ENCODE peak calls at places on chromosomes 7 and 10, in seven cellular contexts. G is NCI-H2227 treated with DMSO at 0.1 percent for 48 hours, T is NCI-H748 treated with DMSO at 0.1 percent for 48 hours, Q is right cardiac atrium, S is cardiac septum, Z is DMS79 treated with DMSO at 0.1 percent for 48 hours, D is Caki2. W is an unnamed sample.

GRCh38 chr10:96448021-96448457 is 65.7 kb downstream of the TLL2 start:
- DNase-seq in D (no peak), S (no peak), G (no peak), Z (no peak), Q (peak; percentile 66), T (no peak), W (no peak)

GRCh38 chr10:112821042-112821441 is 129.0 kb upstream of the TCF7L2 start:
- DNase-seq in Q (no peak), T (no peak), G (no peak), Z (no peak), D (no peak), S (no peak), W (no peak)

GRCh38 chr10:79184141-79184625 is 115.4 kb downstream of the ZMIZ1 start:
- DNase-seq in S (no peak), Q (no peak), D (peak; percentile 93), G (peak; percentile 68), T (peak; percentile 58), Z (peak; percentile 3), W (no peak)

GRCh38 chr10:69180525-69181204 is 631 bp downstream of the SUPV3L1 start:
- DNase-seq in T (no peak), D (no peak), S (no peak), Z (no peak), Q (no peak), G (no peak), W (no peak)

GRCh38 chr7:131604841-131605279 is 48.4 kb upstream of the PODXL start:
- DNase-seq in Q (no peak), D (no peak), G (no peak), T (no peak), Z (peak; percentile 34), S (no peak), W (no peak)

GRCh38 chr7:16905300-16906044 is 23.7 kb upstream of the AGR3 start:
- DNase-seq in G (no peak), T (no peak), D (peak; percentile 53), Z (no peak), Q (no peak), S (no peak), W (no peak)

GRCh38 chr7:5234852-5235831 is 45.1 kb downstream of the WIPI2 start:
- DNase-seq in Z (peak; percentile 70), S (no peak), Q (no peak), G (no peak), T (no peak), D (peak; percentile 79), W (no peak)

GRCh38 chr7:130358471-130358870 is 13.9 kb downstream of the CPA5 start:
- DNase-seq in D (no peak), Z (no peak), Q (no peak), T (no peak), G (no peak), S (no peak), W (no peak)

GRCh38 chr7:122628651-122629411 is 70.1 kb downstream of the RNF133 start:
- DNase-seq in Z (no peak), G (no peak), T (no peak), D (no peak), S (no peak), Q (no peak), W (no peak)

GRCh38 chr10:14601872-14602725 is 172.6 kb downstream of the FAM107B start:
- DNase-seq in Q (no peak), D (peak; percentile 79), S (peak; percentile 80), G (no peak), Z (no peak), T (no peak), W (peak; percentile 41)

GRCh38 chr10:15624405-15625191 is 95.1 kb downstream of the ITGA8 start:
- DNase-seq in G (no peak), T (no peak), Z (no peak), S (no peak), D (no peak), Q (no peak), W (no peak)

GRCh38 chr7:43585521-43585920 is 2.6 kb downstream of the STK17A start:
- DNase-seq in D (no peak), G (no peak), S (no peak), Q (no peak), Z (no peak), T (no peak), W (no peak)

GRCh38 chr10:126391162-126391880 is 3.0 kb upstream of the ADAM12 start:
- DNase-seq in T (no peak), Z (no peak), G (no peak), D (no peak), S (no peak), Q (peak; percentile 20), W (no peak)

GRCh38 chr10:7444576-7445226 is 33.9 kb upstream of the SFMBT2 start:
- DNase-seq in T (no peak), S (no peak), Z (peak; percentile 1), D (no peak), G (no peak), Q (no peak), W (no peak)

GRCh38 chr10:86536294-86536861 is 14.8 kb upstream of the WAPL start:
- DNase-seq in G (no peak), Z (no peak), S (no peak), T (no peak), D (no peak), Q (no peak), W (no peak)

GRCh38 chr7:70116867-70117266 is 518.6 kb downstream of the AUTS2 start:
- DNase-seq in D (no peak), Q (no peak), T (no peak), G (no peak), S (no peak), Z (no peak), W (no peak)

GRCh38 chr7:95327356-95327755 is 3.0 kb upstream of the PON1 start:
- DNase-seq in D (no peak), G (no peak), S (no peak), T (no peak), Z (no peak), Q (no peak), W (no peak)

GRCh38 chr10:100043344-100043743 is 33.6 kb upstream of the DNMBP start:
- DNase-seq in Q (no peak), T (no peak), Z (no peak), S (no peak), D (no peak), G (no peak), W (no peak)

GRCh38 chr7:124085168-124085567 is 52.3 kb upstream of the TMEM229A start:
- DNase-seq in Z (no peak), D (peak; percentile 84), S (no peak), Q (no peak), G (no peak), T (no peak), W (no peak)

GRCh38 chr7:92052159-92052558 is 82.1 kb downstream of the CYP51A1 start:
- DNase-seq in Z (no peak), S (no peak), D (no peak), T (no peak), G (no peak), Q (no peak), W (no peak)

GRCh38 chr7:101420436-101420835 is 57.8 kb downstream of the COL26A1 start:
- DNase-seq in Z (no peak), T (no peak), S (no peak), G (no peak), D (no peak), Q (no peak), W (no peak)

GRCh38 chr10:46299531-46300366 is 13.0 kb downstream of the ANTXRL start:
- DNase-seq in T (no peak), D (no peak), Q (no peak), S (no peak), G (no peak), Z (peak; percentile 2), W (no peak)

GRCh38 chr7:111180273-111180814 is 89.4 kb downstream of the LRRN3 start:
- DNase-seq in Z (no peak), D (no peak), T (no peak), G (no peak), Q (no peak), S (no peak), W (no peak)